ENCODE peak calls at places on chromosomes 12 and 14, in five cellular contexts. One of them, this sample, is unnamed.

GRCh38 chr12:75754698-75755097 is 243.3 kb upstream of the KRR1 start:
- DNase-seq in small intestine: no peak
- DNase-seq in kidney: no peak
- DNase-seq in Peyer's patch: no peak
- DNase-seq in CD4-positive, CD25-positive, alpha-beta regulatory T cell: no peak
- DNase-seq in this sample: no peak

GRCh38 chr14:79972230-79972629 is 239.1 kb downstream of the DIO2 start:
- DNase-seq in small intestine: no peak
- DNase-seq in kidney: no peak
- DNase-seq in Peyer's patch: no peak
- DNase-seq in CD4-positive, CD25-positive, alpha-beta regulatory T cell: no peak
- DNase-seq in this sample: no peak

GRCh38 chr12:95922231-95922630 is 20.2 kb downstream of the CCDC38 start:
- DNase-seq in small intestine: no peak
- DNase-seq in kidney: no peak
- DNase-seq in Peyer's patch: no peak
- DNase-seq in CD4-positive, CD25-positive, alpha-beta regulatory T cell: no peak
- DNase-seq in this sample: no peak

GRCh38 chr12:95960241-95960640 is 17.1 kb downstream of the AMDHD1 start:
- DNase-seq in small intestine: no peak
- DNase-seq in kidney: no peak
- DNase-seq in Peyer's patch: no peak
- DNase-seq in CD4-positive, CD25-positive, alpha-beta regulatory T cell: no peak
- DNase-seq in this sample: no peak

GRCh38 chr12:113231275-113232231 is 10.3 kb downstream of the TPCN1 start:
- DNase-seq in small intestine: no peak
- DNase-seq in kidney: peak; percentile 19
- DNase-seq in Peyer's patch: peak; percentile 27
- DNase-seq in CD4-positive, CD25-positive, alpha-beta regulatory T cell: no peak
- DNase-seq in this sample: no peak

GRCh38 chr12:89225808-89226368 is 126.4 kb downstream of the DUSP6 start:
- DNase-seq in small intestine: peak; percentile 87
- DNase-seq in kidney: no peak
- DNase-seq in Peyer's patch: peak; percentile 62
- DNase-seq in CD4-positive, CD25-positive, alpha-beta regulatory T cell: no peak
- DNase-seq in this sample: no peak

GRCh38 chr12:127964717-127965116 is 302.3 kb upstream of the TMEM132C start:
- DNase-seq in small intestine: no peak
- DNase-seq in kidney: no peak
- DNase-seq in Peyer's patch: no peak
- DNase-seq in CD4-positive, CD25-positive, alpha-beta regulatory T cell: no peak
- DNase-seq in this sample: no peak

GRCh38 chr12:102167821-102168605 is 29.6 kb downstream of the PMCH start:
- DNase-seq in small intestine: no peak
- DNase-seq in kidney: no peak
- DNase-seq in Peyer's patch: no peak
- DNase-seq in CD4-positive, CD25-positive, alpha-beta regulatory T cell: no peak
- DNase-seq in this sample: no peak

GRCh38 chr12:115129727-115130126 is 445.8 kb upstream of the TBX3 start:
- DNase-seq in small intestine: peak; percentile 27
- DNase-seq in kidney: no peak
- DNase-seq in Peyer's patch: no peak
- DNase-seq in CD4-positive, CD25-positive, alpha-beta regulatory T cell: no peak
- DNase-seq in this sample: no peak

GRCh38 chr12:13234045-13234641 is 37.6 kb downstream of the EMP1 start:
- DNase-seq in small intestine: peak; percentile 81
- DNase-seq in kidney: no peak
- DNase-seq in Peyer's patch: peak; percentile 75
- DNase-seq in CD4-positive, CD25-positive, alpha-beta regulatory T cell: no peak
- DNase-seq in this sample: no peak

GRCh38 chr12:26636710-26637328 is 196.2 kb downstream of the ITPR2 start:
- DNase-seq in small intestine: no peak
- DNase-seq in kidney: no peak
- DNase-seq in Peyer's patch: no peak
- DNase-seq in CD4-positive, CD25-positive, alpha-beta regulatory T cell: no peak
- DNase-seq in this sample: no peak

GRCh38 chr12:70645494-70646317 is 8.5 kb upstream of the PTPRB start:
- DNase-seq in small intestine: peak; percentile 75
- DNase-seq in kidney: peak; percentile 84
- DNase-seq in Peyer's patch: peak; percentile 60
- DNase-seq in CD4-positive, CD25-positive, alpha-beta regulatory T cell: no peak
- DNase-seq in this sample: peak; percentile 57

GRCh38 chr12:674272-674781 is 11.1 kb upstream of the NINJ2 start:
- DNase-seq in small intestine: peak; percentile 16
- DNase-seq in kidney: no peak
- DNase-seq in Peyer's patch: peak; percentile 61
- DNase-seq in CD4-positive, CD25-positive, alpha-beta regulatory T cell: peak; percentile 68
- DNase-seq in this sample: no peak

GRCh38 chr12:48021485-48022179 is 17.4 kb upstream of the COL2A1 start:
- DNase-seq in small intestine: peak; percentile 59
- DNase-seq in kidney: no peak
- DNase-seq in Peyer's patch: peak; percentile 60
- DNase-seq in CD4-positive, CD25-positive, alpha-beta regulatory T cell: no peak
- DNase-seq in this sample: no peak

GRCh38 chr14:94112513-94113060 is 2.1 kb downstream of the IFI27 start:
- DNase-seq in small intestine: no peak
- DNase-seq in kidney: no peak
- DNase-seq in Peyer's patch: peak; percentile 52
- DNase-seq in CD4-positive, CD25-positive, alpha-beta regulatory T cell: no peak
- DNase-seq in this sample: no peak

GRCh38 chr14:101072945-101073597 is 169.5 kb upstream of the RTL1 start:
- DNase-seq in small intestine: peak; percentile 65
- DNase-seq in kidney: peak; percentile 95
- DNase-seq in Peyer's patch: peak; percentile 83
- DNase-seq in CD4-positive, CD25-positive, alpha-beta regulatory T cell: no peak
- DNase-seq in this sample: no peak

GRCh38 chr12:56387152-56387551 is 24.5 kb upstream of the APOF start:
- DNase-seq in small intestine: no peak
- DNase-seq in kidney: no peak
- DNase-seq in Peyer's patch: no peak
- DNase-seq in CD4-positive, CD25-positive, alpha-beta regulatory T cell: no peak
- DNase-seq in this sample: no peak

GRCh38 chr12:55733021-55733555 is 4.3 kb upstream of the CD63 start:
- DNase-seq in small intestine: no peak
- DNase-seq in kidney: no peak
- DNase-seq in Peyer's patch: no peak
- DNase-seq in CD4-positive, CD25-positive, alpha-beta regulatory T cell: no peak
- DNase-seq in this sample: no peak

DNA sequence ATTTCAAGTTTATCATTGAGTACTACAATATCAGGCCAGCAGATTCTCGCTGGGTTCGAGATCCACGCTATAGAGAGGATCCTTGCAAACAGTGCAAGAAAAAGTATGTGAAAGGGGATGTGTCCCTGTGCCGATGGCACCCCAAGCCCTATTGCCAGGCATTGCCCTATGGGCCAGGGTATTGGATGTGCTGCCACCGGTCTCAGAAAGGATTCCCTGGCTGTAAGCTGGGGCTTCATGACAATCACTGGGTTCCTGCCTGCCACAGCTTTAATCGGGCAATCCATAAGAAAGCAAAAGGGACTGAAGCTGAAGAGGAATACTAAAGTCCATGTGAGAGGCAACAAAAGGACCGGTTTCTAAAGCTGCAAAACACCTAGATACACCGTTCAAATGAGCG is 59.4 kb downstream of the ATG14 start:
- DNase-seq in small intestine: no peak
- DNase-seq in kidney: no peak
- DNase-seq in Peyer's patch: no peak
- DNase-seq in CD4-positive, CD25-positive, alpha-beta regulatory T cell: no peak
- DNase-seq in this sample: no peak
- H3K9me3 ChIP-seq in small intestine: no peaks in the 10 kb centered on the region
- H3K9me3 ChIP-seq in kidney: no peaks in the 10 kb centered on the region
- H3K9me3 ChIP-seq in Peyer's patch: no peaks in the 10 kb centered on the region
- H3K9me3 ChIP-seq in CD4-positive, CD25-positive, alpha-beta regulatory T cell: no peaks in the 10 kb centered on the region
- H3K9me3 ChIP-seq in this sample: no peaks in the 10 kb centered on the region

DNA sequence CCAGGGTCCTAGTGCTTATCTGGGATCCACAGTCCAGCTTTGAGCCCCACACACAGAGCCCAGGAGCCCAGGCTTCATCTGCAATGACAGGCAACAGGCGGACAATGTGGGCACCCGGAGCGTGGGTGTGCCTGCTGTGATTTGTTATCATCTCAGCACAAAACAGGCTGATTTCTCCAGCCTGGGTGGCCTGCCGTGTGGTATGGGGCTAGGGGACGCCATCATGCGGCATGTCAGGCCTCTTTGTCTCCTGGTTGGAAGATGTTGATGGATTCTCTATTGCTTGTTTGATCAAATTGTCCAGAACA is 147.1 kb downstream of the KIF26A start:
- DNase-seq in small intestine: no peak
- DNase-seq in kidney: no peak
- DNase-seq in Peyer's patch: no peak
- DNase-seq in CD4-positive, CD25-positive, alpha-beta regulatory T cell: no peak
- DNase-seq in this sample: no peak
- H3K9me3 ChIP-seq in small intestine: no peaks in the 10 kb centered on the region
- H3K9me3 ChIP-seq in kidney: no peaks in the 10 kb centered on the region
- H3K9me3 ChIP-seq in Peyer's patch: no peaks in the 10 kb centered on the region
- H3K9me3 ChIP-seq in CD4-positive, CD25-positive, alpha-beta regulatory T cell: no peaks in the 10 kb centered on the region
- H3K9me3 ChIP-seq in this sample: no peaks in the 10 kb centered on the region

GRCh38 chr12:130076752-130077151 is 85.5 kb upstream of the FZD10 start:
- DNase-seq in small intestine: no peak
- DNase-seq in kidney: no peak
- DNase-seq in Peyer's patch: no peak
- DNase-seq in CD4-positive, CD25-positive, alpha-beta regulatory T cell: no peak
- DNase-seq in this sample: no peak
- H3K9me3 ChIP-seq in small intestine: no peaks in the 10 kb centered on the region
- H3K9me3 ChIP-seq in kidney: no peaks in the 10 kb centered on the region
- H3K9me3 ChIP-seq in Peyer's patch: no peaks in the 10 kb centered on the region
- H3K9me3 ChIP-seq in CD4-positive, CD25-positive, alpha-beta regulatory T cell: no peaks in the 10 kb centered on the region
- H3K9me3 ChIP-seq in this sample: no peaks in the 10 kb centered on the region

GRCh38 chr12:133073836-133074235 is 6.9 kb upstream of the ZNF140 start:
- DNase-seq in small intestine: no peak
- DNase-seq in kidney: no peak
- DNase-seq in Peyer's patch: no peak
- DNase-seq in CD4-positive, CD25-positive, alpha-beta regulatory T cell: no peak
- DNase-seq in this sample: no peak
- H3K9me3 ChIP-seq in small intestine: peaks cover 2% of the 10 kb centered on the region
- H3K9me3 ChIP-seq in kidney: peaks cover 48% of the 10 kb centered on the region
- H3K9me3 ChIP-seq in Peyer's patch: no peaks in the 10 kb centered on the region
- H3K9me3 ChIP-seq in CD4-positive, CD25-positive, alpha-beta regulatory T cell: peaks cover 82% of the 10 kb centered on the region
- H3K9me3 ChIP-seq in this sample: peaks cover 100% of the 10 kb centered on the region

GRCh38 chr12:109258607-109259544 is 50.2 kb downstream of the FOXN4 start:
- DNase-seq in small intestine: no peak
- DNase-seq in kidney: no peak
- DNase-seq in Peyer's patch: no peak
- DNase-seq in CD4-positive, CD25-positive, alpha-beta regulatory T cell: no peak
- DNase-seq in this sample: no peak

GRCh38 chr12:109261939-109262338 is 47.1 kb downstream of the FOXN4 start:
- DNase-seq in small intestine: no peak
- DNase-seq in kidney: no peak
- DNase-seq in Peyer's patch: no peak
- DNase-seq in CD4-positive, CD25-positive, alpha-beta regulatory T cell: no peak
- DNase-seq in this sample: no peak

GRCh38 chr12:109259545-109259895 is 49.6 kb downstream of the FOXN4 start:
- DNase-seq in small intestine: no peak
- DNase-seq in kidney: no peak
- DNase-seq in Peyer's patch: no peak
- DNase-seq in CD4-positive, CD25-positive, alpha-beta regulatory T cell: no peak
- DNase-seq in this sample: no peak

GRCh38 chr12:109263439-109263838 is 45.6 kb downstream of the FOXN4 start:
- DNase-seq in small intestine: no peak
- DNase-seq in kidney: no peak
- DNase-seq in Peyer's patch: no peak
- DNase-seq in CD4-positive, CD25-positive, alpha-beta regulatory T cell: no peak
- DNase-seq in this sample: no peak

GRCh38 chr12:109261087-109261486 is 48.0 kb downstream of the FOXN4 start:
- DNase-seq in small intestine: no peak
- DNase-seq in kidney: no peak
- DNase-seq in Peyer's patch: no peak
- DNase-seq in CD4-positive, CD25-positive, alpha-beta regulatory T cell: no peak
- DNase-seq in this sample: no peak
- H3K9me3 ChIP-seq in small intestine: no peaks in the 10 kb centered on the region
- H3K9me3 ChIP-seq in kidney: no peaks in the 10 kb centered on the region
- H3K9me3 ChIP-seq in Peyer's patch: no peaks in the 10 kb centered on the region
- H3K9me3 ChIP-seq in CD4-positive, CD25-positive, alpha-beta regulatory T cell: no peaks in the 10 kb centered on the region
- H3K9me3 ChIP-seq in this sample: no peaks in the 10 kb centered on the region

GRCh38 chr12:111225307-111225706 is 143.6 kb downstream of the PHETA1 start:
- DNase-seq in small intestine: no peak
- DNase-seq in kidney: no peak
- DNase-seq in Peyer's patch: no peak
- DNase-seq in CD4-positive, CD25-positive, alpha-beta regulatory T cell: no peak
- DNase-seq in this sample: no peak
- H3K9me3 ChIP-seq in small intestine: no peaks in the 10 kb centered on the region
- H3K9me3 ChIP-seq in kidney: no peaks in the 10 kb centered on the region
- H3K9me3 ChIP-seq in Peyer's patch: no peaks in the 10 kb centered on the region
- H3K9me3 ChIP-seq in CD4-positive, CD25-positive, alpha-beta regulatory T cell: no peaks in the 10 kb centered on the region
- H3K9me3 ChIP-seq in this sample: no peaks in the 10 kb centered on the region